ENCODE peak calls at places on chromosomes 1 and 21, in ten cellular contexts. A is K562, C is spleen, H is suprapubic skin, K is testis, P is body of pancreas, I is endothelial cell of umbilical vein, Z is H1, G is prostate gland, N is adrenal gland. O is an unnamed sample.

GRCh38 chr1:96634863-96635262 is 86.7 kb upstream of the PTBP2 start:
- DNase-seq in Z (no peak), C (no peak), K (no peak), H (no peak), A (no peak), N (no peak), I (no peak), P (no peak), G (no peak), O (no peak)

GRCh38 chr1:36323636-36324321 is at the start of gene EVA1B:
- DNase-seq in G (peak; percentile 66), K (peak; percentile 77), Z (no peak), N (peak; percentile 75), P (peak; percentile 56), A (peak; percentile 91), I (peak; percentile 90), C (peak; percentile 92), H (peak; percentile 89), O (no peak)

GRCh38 chr1:63630666-63631065 is 37.5 kb downstream of the PGM1 start:
- DNase-seq in H (no peak), N (no peak), K (no peak), A (no peak), P (no peak), I (no peak), C (no peak), G (no peak), Z (no peak), O (no peak)

GRCh38 chr21:37871121-37871862 is 45.0 kb downstream of the KCNJ6 start:
- DNase-seq in G (no peak), K (no peak), N (no peak), A (no peak), Z (no peak), I (no peak), C (no peak), P (no peak), H (no peak), O (no peak)

GRCh38 chr1:219660666-219661463 is 48.0 kb upstream of the ZC3H11B start:
- DNase-seq in I (peak; percentile 84), Z (peak; percentile 81), G (peak; percentile 54), A (peak; percentile 79), C (peak; percentile 84), K (peak; percentile 96), P (peak; percentile 88), N (peak; percentile 87), H (peak; percentile 88), O (no peak)

GRCh38 chr1:44447051-44447806 is 42.2 kb downstream of the RNF220 start:
- DNase-seq in H (no peak), Z (no peak), A (no peak), K (no peak), G (no peak), I (no peak), P (no peak), C (no peak), N (no peak), O (no peak)

GRCh38 chr1:46556822-46557221 is 5.4 kb upstream of the KNCN start:
- DNase-seq in C (no peak), I (peak; percentile 14), G (no peak), A (no peak), Z (no peak), K (no peak), P (no peak), H (peak; percentile 38), N (peak; percentile 17), O (no peak)

GRCh38 chr1:244012232-244012631 is 38.9 kb upstream of the ZBTB18 start:
- DNase-seq in K (no peak), G (peak; percentile 8), N (peak; percentile 21), A (no peak), C (no peak), P (no peak), I (peak; percentile 74), H (no peak), Z (no peak), O (no peak)

GRCh38 chr1:34590211-34590623 is 164.6 kb upstream of the GJB5 start:
- DNase-seq in P (peak; percentile 12), Z (peak; percentile 70), C (no peak), A (no peak), H (no peak), G (no peak), K (no peak), N (peak; percentile 2), I (no peak), O (no peak)

GRCh38 chr1:200042437-200043329 is 15.2 kb downstream of the NR5A2 start:
- DNase-seq in A (no peak), K (no peak), I (peak; percentile 64), P (peak; percentile 81), C (no peak), N (no peak), H (no peak), G (no peak), Z (no peak), O (no peak)

GRCh38 chr1:212952596-212952995 is 2.3 kb downstream of the VASH2 start:
- DNase-seq in Z (no peak), A (no peak), G (no peak), I (no peak), N (peak; percentile 28), P (no peak), K (no peak), H (no peak), C (no peak), O (no peak)

GRCh38 chr1:222792744-222793143 is 22.1 kb upstream of the DISP1 start:
- DNase-seq in A (no peak), H (no peak), K (no peak), N (peak; percentile 18), P (no peak), Z (no peak), I (peak; percentile 44), C (no peak), G (no peak), O (no peak)

GRCh38 chr1:99662581-99663208 is 16.8 kb downstream of the PALMD start:
- DNase-seq in G (peak; percentile 51), Z (no peak), C (no peak), K (peak; percentile 81), P (peak; percentile 19), I (peak; percentile 37), H (peak; percentile 90), N (peak; percentile 88), A (no peak), O (peak; percentile 97)

GRCh38 chr1:107141491-107142369 is 891 bp downstream of the NTNG1 start:
- DNase-seq in K (peak; percentile 19), I (peak; percentile 65), A (peak; percentile 36), C (peak; percentile 78), P (peak; percentile 13), H (no peak), G (peak; percentile 9), Z (no peak), N (no peak), O (no peak)

GRCh38 chr1:186819140-186819539 is 9.6 kb upstream of the PLA2G4A start:
- DNase-seq in Z (no peak), K (no peak), G (no peak), H (no peak), C (no peak), A (no peak), N (no peak), I (peak; percentile 30), P (no peak), O (no peak)

GRCh38 chr1:113479713-113480676 is 89.7 kb downstream of the MAGI3 start:
- DNase-seq in Z (no peak), K (no peak), A (no peak), G (no peak), I (no peak), P (no peak), N (no peak), H (no peak), C (no peak), O (no peak)

GRCh38 chr1:230279583-230279945 is 146.6 kb downstream of the PGBD5 start:
- DNase-seq in G (no peak), H (peak; percentile 53), I (no peak), Z (no peak), P (peak; percentile 13), A (no peak), C (peak; percentile 76), N (no peak), K (no peak), O (no peak)

GRCh38 chr21:34635307-34635706 is 20.4 kb upstream of the RCAN1 start:
- DNase-seq in P (no peak), C (no peak), I (no peak), A (peak; percentile 68), N (no peak), K (peak; percentile 16), H (no peak), G (no peak), Z (no peak), O (no peak)

GRCh38 chr1:93437976-93438605 is 9.8 kb upstream of the FNBP1L start:
- DNase-seq in I (peak; percentile 69), C (no peak), K (no peak), P (no peak), N (no peak), A (peak; percentile 23), Z (no peak), H (no peak), G (no peak), O (no peak)
- H3K27ac ChIP-seq in I (no peak overlapping the region), C (no peak overlapping the region), K (no peak overlapping the region), P (no peak overlapping the region), N (no peak overlapping the region), A (no peak overlapping the region), Z (no peak overlapping the region), H (no peak overlapping the region), G (no peak overlapping the region), O (no peak overlapping the region)

GRCh38 chr1:195054217-195054687 is 1554.0 kb downstream of the KCNT2 start:
- DNase-seq in K (no peak), N (no peak), H (no peak), A (no peak), I (no peak), C (peak; percentile 59), P (no peak), G (no peak), Z (no peak), O (no peak)
- TF ChIP-seq POLR2A in K (no peak), N (no peak), H (no peak), A (no peak), I (no peak), C (no peak), P (no peak), G (no peak), Z (no peak), O (no peak)

GRCh38 chr1:9135145-9135836 is 6.4 kb upstream of the GPR157 start:
- DNase-seq in G (no peak), K (no peak), A (no peak), I (no peak), C (peak; percentile 65), H (no peak), P (no peak), N (no peak), Z (no peak), O (no peak)
- H3K27ac ChIP-seq in G (no peak overlapping the region), K (no peak overlapping the region), A (no peak overlapping the region), I (no peak overlapping the region), C (no peak overlapping the region), H (no peak overlapping the region), P (no peak overlapping the region), N (no peak overlapping the region), Z (no peak overlapping the region), O (no peak overlapping the region)

GRCh38 chr1:31949862-31950261 is 11.7 kb upstream of the PTP4A2 start:
- DNase-seq in K (no peak), G (no peak), P (no peak), I (no peak), C (no peak), N (no peak), Z (no peak), H (no peak), A (no peak), O (no peak)

GRCh38 chr1:31939484-31940329 is 1.5 kb upstream of the PTP4A2 start:
- DNase-seq in N (peak; percentile 79), G (no peak), I (peak; percentile 66), H (no peak), P (peak; percentile 66), Z (no peak), C (peak; percentile 88), A (peak; percentile 76), K (peak; percentile 61), O (no peak)

GRCh38 chr1:31943546-31944184 is 5.5 kb upstream of the PTP4A2 start:
- DNase-seq in C (no peak), N (no peak), A (no peak), K (no peak), I (no peak), P (no peak), Z (no peak), H (no peak), G (no peak), O (no peak)

GRCh38 chr1:31944205-31945089 is 6.3 kb upstream of the PTP4A2 start:
- DNase-seq in K (peak; percentile 94), G (peak; percentile 66), A (peak; percentile 94), C (peak; percentile 98), I (peak; percentile 86), N (peak; percentile 83), Z (peak; percentile 82), P (peak; percentile 52), H (peak; percentile 95), O (no peak)
- TF ChIP-seq POLR2A in K (no peak), G (peak; percentile 7), A (peak; percentile 96), C (peak; percentile 12), I (peak; percentile 82), N (peak; percentile 39), Z (peak; percentile 94), P (peak; percentile 53), H (peak; percentile 41), O (peak; percentile 14)